ENCODE peak calls at places on chromosomes 16 and 17, in eight cellular contexts. R is ovary, H is breast epithelium, P is esophagus muscularis mucosa, F is uterus, O is HCT116, J is stomach, N is body of pancreas. A is an unnamed sample. For H3K27me3, the result is how much of the 10 kb centered on the place peaks cover.

GRCh38 chr17:12680993-12681392 is 15.3 kb downstream of the MYOCD start:
- DNase-seq in R (no peak), H (no peak), P (no peak), F (no peak), O (no peak), J (no peak), N (no peak), A (no peak)

GRCh38 chr17:7897773-7898172 is 9.2 kb downstream of the CHD3 start:
- DNase-seq in R (no peak), H (no peak), P (no peak), F (no peak), O (no peak), J (no peak), N (peak), A (no peak)

GRCh38 chr16:6160871-6161270 is 1063.3 kb upstream of the EEF2KMT start:
- DNase-seq in R (no peak), H (no peak), P (no peak), F (no peak), O (no peak), J (no peak), N (no peak), A (no peak)

GRCh38 chr17:67506966-67507365 is 129.9 kb downstream of the PITPNC1 start:
- DNase-seq in R (no peak), H (no peak), P (no peak), F (no peak), O (no peak), J (no peak), N (no peak), A (no peak)

GRCh38 chr17:57629470-57629869 is 115.6 kb downstream of the CCDC182 start:
- DNase-seq in R (no peak), H (no peak), P (no peak), F (no peak), O (no peak), J (no peak), N (no peak), A (peak)

GRCh38 chr16:20049831-20050230 is 23.9 kb downstream of the GPR139 start:
- DNase-seq in R (no peak), H (peak), P (no peak), F (no peak), O (no peak), J (peak), N (peak), A (no peak)

GRCh38 chr17:44918006-44918405 is 2.7 kb upstream of the GFAP start:
- DNase-seq in R (no peak), H (no peak), P (no peak), F (no peak), O (no peak), J (no peak), N (no peak), A (no peak)

GRCh38 chr17:69254187-69254586 is 25.6 kb upstream of the ABCA10 start:
- DNase-seq in R (no peak), H (no peak), P (no peak), F (no peak), O (no peak), J (no peak), N (no peak), A (no peak)

GRCh38 chr16:26645629-26646028 is 421.1 kb upstream of the C16orf82 start:
- DNase-seq in R (no peak), H (no peak), P (peak), F (no peak), O (no peak), J (no peak), N (peak), A (no peak)

GRCh38 chr16:82641336-82641984 is 14.7 kb downstream of the CDH13 start:
- DNase-seq in R (no peak), H (no peak), P (no peak), F (no peak), O (no peak), J (no peak), N (no peak), A (no peak)

GRCh38 chr16:1107731-1108130 is 11.7 kb upstream of the C1QTNF8 start:
- DNase-seq in R (no peak), H (no peak), P (no peak), F (no peak), O (no peak), J (no peak), N (no peak), A (no peak)
- H3K27me3 ChIP-seq in R (under half), H (half or more), P (under half), F (under half), O (under half), J (under half), N (under half), A (under half)

DNA sequence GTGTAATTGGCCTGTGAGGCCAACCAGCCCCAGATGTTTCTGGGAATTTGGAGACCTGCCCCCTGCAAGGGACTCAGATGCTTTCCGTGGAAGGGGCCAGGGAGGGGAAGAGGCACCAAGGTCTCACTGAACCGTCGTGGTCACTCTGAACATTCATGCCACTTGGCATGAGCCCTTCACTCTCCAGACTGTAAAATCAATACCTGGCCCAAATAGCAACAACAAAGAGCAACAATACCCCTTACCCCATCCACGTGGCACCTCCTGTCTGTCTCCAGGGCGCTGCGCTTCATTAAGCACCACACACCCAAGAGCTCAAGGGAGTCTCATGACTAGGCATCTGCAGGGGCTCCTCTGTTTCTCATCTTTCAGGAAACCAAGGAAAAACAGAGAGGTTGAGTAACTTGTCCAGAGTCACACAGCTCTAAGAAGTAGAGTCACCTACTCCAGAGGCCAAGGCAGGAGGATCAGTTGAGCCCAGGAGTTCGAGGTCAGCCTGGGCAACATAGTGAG is 52.8 kb downstream of the SOCS1 start:
- DNase-seq in R (no peak), H (no peak), P (no peak), F (no peak), O (no peak), J (no peak), N (no peak), A (no peak)
- TF ChIP-seq POLR2A in R (no peak), H (no peak), P (no peak), F (no peak), O (no peak), J (no peak), N (no peak), A (no peak)

DNA sequence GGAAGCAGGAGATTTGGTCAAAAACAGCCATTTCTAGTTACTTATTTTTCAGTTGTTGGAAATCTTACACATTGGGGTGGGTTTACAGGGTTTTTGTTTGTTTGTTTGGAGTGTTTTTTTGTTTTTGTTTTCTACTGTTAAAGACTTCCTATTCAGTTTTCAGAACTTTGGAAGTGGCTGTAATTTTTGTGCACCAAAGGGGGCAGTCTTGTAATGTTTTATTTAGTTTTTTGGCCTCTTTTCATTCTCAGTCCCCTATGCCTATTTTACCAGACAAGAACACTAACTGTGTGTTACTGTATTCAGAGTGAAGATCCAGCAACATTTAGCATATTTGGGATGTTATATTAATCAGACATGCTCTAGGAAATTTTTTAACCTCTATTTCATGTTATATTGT is 20.6 kb downstream of the TPPP3 start:
- DNase-seq in R (no peak), H (no peak), P (no peak), F (no peak), O (peak), J (no peak), N (no peak), A (no peak)
- H3K27me3 ChIP-seq in R (under half), H (under half), P (under half), F (under half), O (under half), J (under half), N (under half), A (under half)

DNA sequence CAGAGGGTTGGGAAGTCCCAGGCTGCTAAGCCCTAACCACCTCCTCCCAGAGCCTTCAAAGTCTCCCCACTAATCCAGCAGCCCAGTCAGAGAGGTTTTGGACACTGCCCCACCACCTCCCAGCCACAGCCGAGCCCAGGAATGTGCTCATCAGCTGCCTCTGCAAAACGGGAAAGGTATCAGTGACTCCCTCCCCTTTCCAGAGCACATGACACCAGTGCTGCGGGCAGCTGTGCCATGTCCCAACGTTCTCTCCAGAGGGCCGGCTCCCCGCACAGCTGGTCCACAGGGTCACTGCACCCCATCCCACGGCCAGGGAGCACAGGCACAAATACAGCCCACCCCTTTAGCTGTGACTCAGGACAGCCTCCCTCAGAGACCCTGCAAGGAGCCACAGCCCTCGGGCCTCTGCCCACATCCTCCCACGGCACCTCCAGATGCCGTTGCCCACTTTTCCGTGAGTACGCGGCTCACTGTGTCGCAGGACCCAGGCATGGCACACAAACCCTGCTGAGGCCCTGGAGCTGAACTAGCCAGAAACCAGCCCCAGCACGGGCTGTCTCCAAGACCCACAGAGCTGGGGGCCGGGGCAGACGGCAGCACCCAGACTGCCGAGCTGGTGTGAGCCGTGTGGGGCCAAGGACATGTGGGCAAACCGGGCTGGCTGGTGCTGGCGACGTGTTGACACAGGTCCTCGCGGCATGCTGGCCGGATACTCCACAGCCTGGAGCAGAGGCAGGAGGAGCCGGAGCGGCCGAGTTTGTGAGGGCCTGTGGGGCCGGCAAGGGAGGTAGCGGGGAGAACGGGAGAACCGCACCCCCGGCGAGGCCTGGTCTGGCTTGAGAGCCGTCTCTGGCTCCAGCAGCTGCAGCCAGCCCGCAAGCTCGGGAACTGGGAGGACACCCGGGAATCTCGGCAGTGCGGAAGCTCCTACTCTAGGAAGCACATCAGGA is 6.3 kb upstream of the PPP1R27 start:
- DNase-seq in R (no peak), H (peak), P (no peak), F (no peak), O (no peak), J (peak), N (peak), A (peak)
- TF ChIP-seq POLR2A in R (no peak), H (no peak), P (peak), F (no peak), O (no peak), J (no peak), N (no peak), A (no peak)

GRCh38 chr16:88434353-88434690 is 18.8 kb upstream of the ZFPM1 start:
- DNase-seq in R (no peak), H (no peak), P (no peak), F (no peak), O (no peak), J (no peak), N (no peak), A (no peak)
- H3K27me3 ChIP-seq in R (under half), H (under half), P (under half), F (under half), O (under half), J (under half), N (under half), A (under half)

GRCh38 chr16:11102523-11102898 is 153.5 kb downstream of the SOCS1 start:
- DNase-seq in R (no peak), H (no peak), P (no peak), F (no peak), O (no peak), J (no peak), N (no peak), A (no peak)

GRCh38 chr16:11107781-11108465 is 148.1 kb downstream of the SOCS1 start:
- DNase-seq in R (peak), H (no peak), P (no peak), F (no peak), O (no peak), J (no peak), N (no peak), A (no peak)

GRCh38 chr16:11104168-11105037 is 151.6 kb downstream of the SOCS1 start:
- DNase-seq in R (no peak), H (no peak), P (no peak), F (no peak), O (no peak), J (no peak), N (no peak), A (no peak)

GRCh38 chr16:11106726-11107125 is 149.3 kb downstream of the SOCS1 start:
- DNase-seq in R (no peak), H (no peak), P (no peak), F (no peak), O (no peak), J (no peak), N (no peak), A (no peak)

GRCh38 chr16:11105038-11105903 is 150.7 kb downstream of the SOCS1 start:
- DNase-seq in R (no peak), H (no peak), P (no peak), F (peak), O (no peak), J (no peak), N (peak), A (no peak)
- TF ChIP-seq POLR2A in R (peak), H (no peak), P (no peak), F (no peak), O (no peak), J (no peak), N (no peak), A (no peak)

GRCh38 chr17:82394296-82394695 is 22.7 kb downstream of the UTS2R start:
- DNase-seq in R (no peak), H (no peak), P (no peak), F (no peak), O (no peak), J (no peak), N (no peak), A (no peak)
- H3K27me3 ChIP-seq in R (under half), H (under half), P (under half), F (under half), O (under half), J (under half), N (under half), A (under half)